ENCODE peak calls at places on chromosomes 13 and 19, in ten cellular contexts. V is dorsolateral prefrontal cortex; R is iris pigment epithelial cell; H is substantia nigra; P is stimulated activated naive CD8-positive, alpha-beta T cell treated with anti-CD3 and anti-CD28 coated beads, Interleukin-15, amount 100 ng/mL, for 72 hours; Q is activated CD4-positive, alpha-beta T cell treated with anti-CD3 and anti-CD28 coated beads for 48 hours; S is putamen; N is activated naive CD4-positive, alpha-beta T cell; F is stimulated activated effector memory CD8-positive, alpha-beta T cell treated with anti-CD3 and anti-CD28 coated beads, Interleukin-12 subunit alpha, Interleukin-12 subunit beta, amount 100 ng/mL, for 72 hours; O is nucleus accumbens. D is an unnamed sample.

GRCh38 chr13:112331675-112332074 is 44.5 kb upstream of the SPACA7 start:
- DNase-seq in V (no peak), R (no peak), H (no peak), P (no peak), Q (no peak), S (no peak), N (no peak), F (no peak), O (no peak), D (no peak)

GRCh38 chr13:39073983-39074382 is 35.7 kb downstream of the NHLRC3 start:
- DNase-seq in V (no peak), R (no peak), H (no peak), P (no peak), Q (no peak), S (no peak), N (no peak), F (no peak), O (no peak), D (no peak)

GRCh38 chr13:95404141-95404882 is 103.1 kb upstream of the ABCC4 start:
- DNase-seq in V (peak), R (peak), H (peak), P (peak), Q (peak), S (peak), N (peak), F (peak), O (peak), D (peak)

GRCh38 chr13:45119469-45119989 is 781 bp upstream of the GTF2F2 start:
- DNase-seq in V (no peak), R (peak), H (no peak), P (peak), Q (peak), S (no peak), N (peak), F (peak), O (peak), D (no peak)

GRCh38 chr13:93900735-93901134 is 578.7 kb downstream of the DCT start:
- DNase-seq in V (no peak), R (no peak), H (no peak), P (no peak), Q (no peak), S (no peak), N (no peak), F (no peak), O (no peak), D (no peak)

GRCh38 chr19:41774515-41774980 is 19.2 kb downstream of the CEACAM6 start:
- DNase-seq in V (no peak), R (no peak), H (no peak), P (peak), Q (peak), S (no peak), N (no peak), F (no peak), O (no peak), D (no peak)

GRCh38 chr19:5395996-5396939 is 55.7 kb upstream of the PTPRS start:
- DNase-seq in V (no peak), R (no peak), H (no peak), P (no peak), Q (no peak), S (no peak), N (no peak), F (no peak), O (no peak), D (no peak)

GRCh38 chr13:37648604-37649003 is 50.0 kb upstream of the POSTN start:
- DNase-seq in V (no peak), R (peak), H (no peak), P (no peak), Q (no peak), S (no peak), N (no peak), F (no peak), O (no peak), D (no peak)

GRCh38 chr19:2751438-2751830 is 11.6 kb upstream of the SLC39A3 start:
- DNase-seq in V (no peak), R (no peak), H (no peak), P (no peak), Q (no peak), S (no peak), N (no peak), F (no peak), O (no peak), D (no peak)

GRCh38 chr19:39052243-39052746 is 19.9 kb upstream of the FBXO27 start:
- DNase-seq in V (peak), R (peak), H (peak), P (peak), Q (peak), S (peak), N (peak), F (peak), O (peak), D (no peak)

GRCh38 chr19:48490980-48491792 is 20.4 kb downstream of the LMTK3 start:
- DNase-seq in V (no peak), R (no peak), H (no peak), P (peak), Q (peak), S (no peak), N (peak), F (no peak), O (no peak), D (no peak)

GRCh38 chr13:36919833-36920611 is at the start of gene SMAD9:
- DNase-seq in V (peak), R (peak), H (no peak), P (peak), Q (peak), S (no peak), N (no peak), F (no peak), O (peak), D (peak)

GRCh38 chr19:49950590-49950948 is 10.4 kb downstream of the SIGLEC11 start:
- DNase-seq in V (no peak), R (no peak), H (no peak), P (no peak), Q (no peak), S (no peak), N (no peak), F (no peak), O (no peak), D (no peak)

GRCh38 chr19:52988506-52988905 is 25.2 kb upstream of the ERVV-1 start:
- DNase-seq in V (no peak), R (no peak), H (no peak), P (no peak), Q (no peak), S (no peak), N (no peak), F (no peak), O (no peak), D (no peak)